ENCODE peak calls at places on chromosomes 16 and 17, in four cellular contexts. H is A549, R is testis, P is PC-3. M is an unnamed sample. For H3K4me1, the result is how much of the 10 kb centered on the place peaks cover.

GRCh38 chr16:70778901-70779309 is 22.1 kb downstream of the VAC14 start:
- DNase-seq in H (peak), R (peak), P (peak), M (peak)

GRCh38 chr17:80608326-80608725 is 63.7 kb downstream of the RPTOR start:
- DNase-seq in H (no peak), R (no peak), P (no peak), M (no peak)

GRCh38 chr16:11499295-11500089 is 87.2 kb downstream of the LITAF start:
- DNase-seq in H (peak), R (no peak), P (peak), M (peak)

GRCh38 chr17:37714897-37715296 is 30.0 kb downstream of the HNF1B start:
- DNase-seq in H (peak), R (no peak), P (peak), M (no peak)

GRCh38 chr17:13273744-13274295 is 256.0 kb upstream of the ELAC2 start:
- DNase-seq in H (no peak), R (no peak), P (peak), M (no peak)

GRCh38 chr17:68682913-68683312 is 81.7 kb upstream of the FAM20A start:
- DNase-seq in H (no peak), R (no peak), P (no peak), M (no peak)

GRCh38 chr17:60495260-60495659 is 30.8 kb downstream of the APPBP2 start:
- DNase-seq in H (no peak), R (no peak), P (no peak), M (no peak)

GRCh38 chr17:41061969-41062368 is 2.1 kb upstream of the KRTAP2-3 start:
- DNase-seq in H (peak), R (no peak), P (peak), M (no peak)

GRCh38 chr17:65495255-65496060 is 66.0 kb downstream of the AXIN2 start:
- DNase-seq in H (no peak), R (no peak), P (no peak), M (no peak)

GRCh38 chr17:82974136-82974952 is 105.1 kb upstream of the METRNL start:
- DNase-seq in H (no peak), R (peak), P (no peak), M (no peak)

GRCh38 chr17:61492759-61493526 is 40.7 kb downstream of the TBX4 start:
- DNase-seq in H (no peak), R (no peak), P (no peak), M (no peak)

GRCh38 chr16:79970551-79971236 is 370.2 kb upstream of the MAF start:
- DNase-seq in H (peak), R (peak), P (no peak), M (no peak)

GRCh38 chr17:60971515-60972369 is 294.1 kb downstream of the BCAS3 start:
- DNase-seq in H (peak), R (no peak), P (peak), M (peak)

GRCh38 chr17:60604686-60605334 is 4.8 kb downstream of the PPM1D start:
- DNase-seq in H (no peak), R (no peak), P (peak), M (no peak)

GRCh38 chr16:20114356-20114755 is 40.7 kb upstream of the GPR139 start:
- DNase-seq in H (peak), R (no peak), P (peak), M (no peak)

GRCh38 chr16:80027007-80027965 is 426.7 kb upstream of the MAF start:
- DNase-seq in H (peak), R (peak), P (peak), M (peak)

GRCh38 chr16:16158741-16159374 is 64.4 kb downstream of the ABCC6 start:
- DNase-seq in H (no peak), R (no peak), P (peak), M (no peak)

GRCh38 chr16:21645261-21645721 is 7.1 kb downstream of the IGSF6 start:
- DNase-seq in H (no peak), R (no peak), P (no peak), M (no peak)

GRCh38 chr16:66250686-66251405 is 115.6 kb upstream of the CDH5 start:
- DNase-seq in H (no peak), R (peak), P (peak), M (no peak)

GRCh38 chr16:80530479-80530878 is 10.3 kb upstream of the DYNLRB2 start:
- DNase-seq in H (no peak), R (no peak), P (no peak), M (no peak)

GRCh38 chr17:73336613-73337400 is 25.0 kb upstream of the CDC42EP4 start:
- DNase-seq in H (no peak), R (no peak), P (no peak), M (no peak)

GRCh38 chr16:82047787-82048186 is 12.7 kb downstream of the HSD17B2 start:
- DNase-seq in H (no peak), R (no peak), P (no peak), M (no peak)

GRCh38 chr17:83055911-83056582 is 23.4 kb upstream of the METRNL start:
- DNase-seq in H (peak), R (no peak), P (peak), M (no peak)

GRCh38 chr16:2966803-2967184 is 2.4 kb upstream of the PAQR4 start:
- DNase-seq in H (no peak), R (no peak), P (no peak), M (no peak)

GRCh38 chr16:49470550-49470949 is 96.9 kb downstream of the C16orf78 start:
- DNase-seq in H (no peak), R (no peak), P (no peak), M (no peak)

GRCh38 chr17:57730026-57730701 is 14.9 kb downstream of the CCDC182 start:
- DNase-seq in H (no peak), R (no peak), P (no peak), M (no peak)

GRCh38 chr16:83438326-83438725 is 369.5 kb upstream of the HSBP1 start:
- DNase-seq in H (no peak), R (no peak), P (no peak), M (no peak)

GRCh38 chr17:57408064-57408811 is 151.9 kb downstream of the MSI2 start:
- DNase-seq in H (no peak), R (no peak), P (peak), M (no peak)

GRCh38 chr17:16470302-16470701 is 21.7 kb downstream of the LRRC75A start:
- DNase-seq in H (no peak), R (no peak), P (no peak), M (no peak)

GRCh38 chr17:8753976-8754440 is 4.3 kb downstream of the SPDYE4 start:
- DNase-seq in H (peak), R (no peak), P (peak), M (no peak)

GRCh38 chr16:46918905-46919792 is 35.0 kb downstream of the GPT2 start:
- DNase-seq in H (no peak), R (no peak), P (no peak), M (no peak)

GRCh38 chr16:23132921-23133532 is 16.2 kb downstream of the USP31 start:
- DNase-seq in H (no peak), R (no peak), P (no peak), M (no peak)

GRCh38 chr17:70047619-70048018 is 27.4 kb upstream of the KCNJ16 start:
- DNase-seq in H (peak), R (no peak), P (peak), M (no peak)

DNA sequence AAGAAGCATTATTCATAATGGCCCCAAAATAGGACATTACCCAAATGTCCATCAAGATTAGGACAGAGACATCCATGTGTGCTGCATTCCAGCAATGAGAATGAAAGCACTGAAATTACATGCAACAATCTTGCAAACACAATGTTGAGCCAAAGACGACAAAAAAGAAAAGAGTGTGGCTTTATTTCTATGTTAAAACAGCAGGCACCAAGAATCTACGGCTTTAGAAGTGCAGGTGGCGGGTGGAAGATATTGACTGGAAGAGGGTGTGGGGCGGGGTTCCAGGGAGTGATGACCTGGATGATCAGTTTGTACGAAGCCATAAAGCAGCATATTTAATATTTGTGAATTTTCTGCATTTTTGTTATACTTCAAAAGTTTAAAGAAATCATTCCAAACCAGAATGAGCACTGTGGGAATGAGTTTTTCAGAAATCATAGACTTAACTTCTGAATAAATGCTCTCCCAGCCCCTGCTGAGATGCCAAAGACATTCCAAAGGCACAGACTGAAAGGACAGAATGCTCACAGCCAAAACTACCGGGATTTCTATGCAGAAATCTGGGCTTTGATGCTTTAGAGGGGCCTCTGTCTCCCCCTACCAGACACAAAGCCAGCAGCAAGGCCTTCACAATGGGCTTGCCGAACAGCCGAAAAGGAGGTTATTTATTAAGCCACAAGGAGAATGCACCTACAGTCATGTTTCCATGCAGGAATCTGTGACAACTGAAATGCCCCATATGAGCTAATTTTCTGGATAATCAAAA is 361.6 kb downstream of the GRIN2A start:
- DNase-seq in H (no peak), R (no peak), P (no peak), M (no peak)
- H3K4me3 ChIP-seq in H (no peak), R (no peak), P (no peak), M (no peak)

DNA sequence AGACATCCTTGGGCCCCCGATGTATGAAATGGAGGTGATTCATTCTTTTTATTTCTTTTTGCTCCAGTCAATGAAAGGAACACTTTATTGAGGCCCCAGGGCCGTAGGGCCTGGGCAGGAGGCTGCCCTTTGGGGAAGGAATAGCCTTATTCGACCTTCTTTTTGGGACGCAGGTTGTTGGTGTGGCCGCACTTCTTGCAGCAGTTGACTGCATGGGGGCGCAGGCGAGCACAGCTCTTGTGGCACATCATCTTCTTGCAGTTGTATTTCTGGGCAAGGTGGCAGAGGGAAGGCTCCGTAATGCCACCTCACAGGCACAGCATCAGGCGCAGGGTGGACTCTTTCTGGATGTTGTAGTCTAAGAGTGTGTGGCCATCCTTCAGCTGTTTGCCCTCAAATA is 50.9 kb downstream of the SIAH1 start:
- DNase-seq in H (no peak), R (no peak), P (no peak), M (no peak)
- TF ChIP-seq CTCF in H (no peak), R (no peak), P (peak), M (no peak)

DNA sequence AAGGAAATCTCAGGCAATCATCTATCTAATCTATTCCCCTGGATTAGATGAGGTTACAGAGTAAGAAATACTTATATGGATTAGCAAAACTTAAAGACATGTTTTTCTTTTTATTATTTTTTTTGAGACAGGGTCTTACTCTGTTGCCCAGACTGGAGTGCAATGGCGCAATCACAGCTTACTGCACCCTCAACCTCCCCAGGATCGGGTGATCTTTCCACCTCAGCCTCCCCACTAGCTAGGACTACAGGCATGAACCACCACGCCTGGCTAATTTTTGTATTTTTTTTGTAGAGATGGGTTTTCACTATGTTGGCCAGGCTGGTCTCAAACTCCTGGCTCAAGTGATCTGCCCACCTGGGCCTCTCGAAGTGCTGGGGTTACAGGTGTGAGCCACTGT is 3.3 kb upstream of the NFE2L1 start:
- DNase-seq in H (no peak), R (no peak), P (no peak), M (no peak)
- H3K4me1 ChIP-seq in H (under half), R (under half), P (under half), M (under half)

GRCh38 chr16:89019511-89019910 is 42.5 kb upstream of the CBFA2T3 start:
- DNase-seq in H (no peak), R (no peak), P (no peak), M (no peak)

GRCh38 chr16:89015271-89015859 is 38.4 kb upstream of the CBFA2T3 start:
- DNase-seq in H (no peak), R (no peak), P (no peak), M (no peak)

GRCh38 chr16:89018605-89019158 is 41.7 kb upstream of the CBFA2T3 start:
- DNase-seq in H (no peak), R (no peak), P (no peak), M (no peak)

GRCh38 chr16:89017956-89018604 is 41.1 kb upstream of the CBFA2T3 start:
- DNase-seq in H (no peak), R (no peak), P (no peak), M (no peak)

DNA sequence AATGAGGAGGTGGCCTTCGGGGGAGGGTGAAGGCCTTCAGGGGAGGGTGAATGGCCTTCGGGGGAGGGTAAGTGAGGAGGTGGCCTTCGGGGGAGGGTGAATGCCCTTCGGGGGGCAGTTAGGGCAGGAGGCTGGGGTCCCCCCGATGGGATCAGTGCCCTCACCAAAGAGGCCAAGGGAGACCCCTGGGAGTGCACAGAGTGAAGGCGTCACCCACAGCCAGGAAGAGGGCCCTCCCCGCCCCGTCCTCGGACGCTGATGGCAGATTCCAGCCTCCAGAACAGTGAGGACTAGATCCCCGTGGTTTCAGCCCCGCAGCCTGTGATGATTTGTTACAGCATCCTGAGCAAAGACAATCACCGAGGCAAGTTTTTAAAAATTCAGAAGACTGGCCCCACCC is 40.5 kb upstream of the CBFA2T3 start:
- DNase-seq in H (no peak), R (no peak), P (no peak), M (no peak)
- H3K4me3 ChIP-seq in H (no peak), R (no peak), P (no peak), M (no peak)

M was measured in BE2C.